ENCODE peak calls at places on chromosomes 13 and 19, in seven cellular contexts. S is omental fat pad, J is neuronal stem cell, U is suprapubic skin, A is D341Med, I is amniotic stem cell, E is thoracic aorta. X is an unnamed sample.

GRCh38 chr13:95644611-95645052 is at the start of gene DZIP1:
- DNase-seq in I (peak; percentile 63), U (peak; percentile 84), S (no peak), A (peak; percentile 80), J (peak; percentile 78), E (peak; percentile 15), X (peak; percentile 92)

GRCh38 chr13:78160793-78161192 is 242.2 kb upstream of the EDNRB start:
- DNase-seq in U (no peak), I (peak; percentile 38), J (no peak), S (no peak), A (no peak), E (no peak), X (no peak)

GRCh38 chr19:33377586-33378475 is 4.3 kb downstream of the CEBPG start:
- DNase-seq in S (no peak), I (no peak), U (peak; percentile 79), J (no peak), E (no peak), A (no peak), X (no peak)

GRCh38 chr19:2542341-2543069 is 66.6 kb downstream of the GADD45B start:
- DNase-seq in I (no peak), U (no peak), J (no peak), A (no peak), E (no peak), S (no peak), X (no peak)

GRCh38 chr19:19628499-19629134 is 597 bp upstream of the LPAR2 start:
- DNase-seq in I (peak; percentile 40), E (no peak), S (no peak), J (peak; percentile 79), U (no peak), A (peak; percentile 73), X (peak; percentile 78)

GRCh38 chr19:18995804-18996241 is 37.5 kb downstream of the SUGP2 start:
- DNase-seq in U (no peak), E (no peak), I (peak; percentile 68), A (peak; percentile 85), S (no peak), J (peak; percentile 38), X (peak; percentile 80)

GRCh38 chr19:38639679-38640078 is 7.8 kb upstream of the ACTN4 start:
- DNase-seq in A (no peak), U (no peak), J (no peak), S (no peak), E (no peak), I (no peak), X (no peak)

GRCh38 chr13:110340812-110341444 is 33.8 kb downstream of the COL4A2 start:
- DNase-seq in A (no peak), U (no peak), S (peak; percentile 50), J (no peak), I (no peak), E (peak; percentile 95), X (no peak)

GRCh38 chr13:72151241-72151640 is 284.2 kb upstream of the DACH1 start:
- DNase-seq in E (no peak), A (no peak), U (no peak), S (no peak), J (no peak), I (no peak), X (no peak)

GRCh38 chr13:43122706-43123268 is 99.4 kb downstream of the DNAJC15 start:
- DNase-seq in E (no peak), A (no peak), J (no peak), I (no peak), S (no peak), U (no peak), X (no peak)

GRCh38 chr19:50311723-50312635 is 17.2 kb downstream of the KCNC3 start:
- DNase-seq in U (no peak), J (no peak), S (no peak), I (no peak), E (no peak), A (peak; percentile 95), X (no peak)

GRCh38 chr19:31408460-31409124 is 59.4 kb upstream of the TSHZ3 start:
- DNase-seq in U (no peak), E (no peak), S (no peak), A (no peak), I (peak; percentile 3), J (no peak), X (no peak)

GRCh38 chr19:5803752-5804515 is 933 bp upstream of the NRTN start:
- DNase-seq in I (peak; percentile 64), S (peak; percentile 70), U (peak; percentile 89), E (no peak), A (peak; percentile 96), J (peak; percentile 96), X (peak; percentile 95)

GRCh38 chr13:83819156-83819555 is 63.1 kb downstream of the SLITRK1 start:
- DNase-seq in A (no peak), J (no peak), U (no peak), S (no peak), I (no peak), E (no peak), X (no peak)

GRCh38 chr19:1654178-1654792 is 1.9 kb upstream of the TCF3 start:
- DNase-seq in A (no peak), S (no peak), I (no peak), U (no peak), E (no peak), J (no peak), X (no peak)

GRCh38 chr19:46374526-46375475 is 27.9 kb downstream of the PPP5C start:
- DNase-seq in S (no peak), I (no peak), U (peak; percentile 76), E (no peak), A (no peak), J (no peak), X (no peak)

GRCh38 chr19:44596428-44597130 is 16.8 kb upstream of the IGSF23 start:
- DNase-seq in U (no peak), I (no peak), S (no peak), A (no peak), E (no peak), J (no peak), X (no peak)

GRCh38 chr13:113093580-113094409 is 11.8 kb upstream of the F7 start:
- DNase-seq in E (no peak), A (no peak), S (no peak), U (no peak), J (no peak), I (no peak), X (no peak)

GRCh38 chr13:39225860-39226259 is 187.6 kb downstream of the NHLRC3 start:
- DNase-seq in S (no peak), A (no peak), J (no peak), U (no peak), E (no peak), I (no peak), X (no peak)

GRCh38 chr13:39776439-39776838 is 121.0 kb downstream of the COG6 start:
- DNase-seq in U (no peak), S (no peak), J (no peak), A (no peak), E (no peak), I (no peak), X (no peak)

GRCh38 chr13:51252954-51253531 is 30.8 kb downstream of the FAM124A start:
- DNase-seq in I (no peak), J (no peak), S (no peak), E (no peak), A (no peak), U (no peak), X (no peak)

GRCh38 chr19:38699027-38699346 is 45.3 kb downstream of the CAPN12 start:
- DNase-seq in J (no peak), S (no peak), A (no peak), I (no peak), E (no peak), U (no peak), X (no peak)

GRCh38 chr19:49809155-49809986 is 3.7 kb downstream of the FUZ start:
- DNase-seq in I (no peak), E (no peak), U (peak; percentile 88), J (no peak), S (no peak), A (no peak), X (no peak)

GRCh38 chr19:19451429-19452240 is 46.2 kb downstream of the GATAD2A start:
- DNase-seq in A (no peak), J (no peak), I (no peak), S (no peak), U (no peak), E (no peak), X (no peak)

GRCh38 chr19:35805518-35806102 is 7.0 kb downstream of the PRODH2 start:
- DNase-seq in S (no peak), U (no peak), A (no peak), E (no peak), J (no peak), I (no peak), X (no peak)

GRCh38 chr13:51895906-51896888 is 34.4 kb downstream of the CCDC70 start:
- DNase-seq in S (no peak), U (peak; percentile 65), A (peak; percentile 76), J (peak; percentile 26), I (no peak), E (no peak), X (peak; percentile 39)

GRCh38 chr13:98838776-98839175 is 86.3 kb upstream of the SLC15A1 start:
- DNase-seq in J (no peak), E (no peak), U (no peak), I (no peak), A (no peak), S (no peak), X (no peak)

GRCh38 chr19:37551123-37551993 is 43.2 kb downstream of the ZNF571 start:
- DNase-seq in J (no peak), U (no peak), A (no peak), E (no peak), I (no peak), S (no peak), X (peak; percentile 75)

GRCh38 chr13:112968910-112969691 is at the start of gene MCF2L:
- DNase-seq in I (peak; percentile 7), J (peak; percentile 38), E (no peak), A (peak; percentile 86), S (no peak), U (peak; percentile 71), X (no peak)

GRCh38 chr19:18460900-18461299 is 23.0 kb upstream of the ISYNA1 start:
- DNase-seq in I (no peak), U (no peak), E (no peak), S (no peak), A (no peak), J (no peak), X (no peak)

GRCh38 chr19:55258476-55258827 is 365 bp downstream of the PPP6R1 start:
- DNase-seq in U (peak; percentile 82), J (no peak), E (no peak), S (no peak), I (no peak), A (peak; percentile 88), X (no peak)

GRCh38 chr13:41563501-41564001 is 106.2 kb downstream of the RGCC start:
- DNase-seq in U (no peak), A (no peak), I (no peak), J (no peak), E (no peak), S (no peak), X (no peak)

GRCh38 chr19:48391100-48392005 is at the start of gene KDELR1:
- DNase-seq in A (peak; percentile 94), S (peak; percentile 43), U (peak; percentile 88), E (no peak), J (peak; percentile 74), I (no peak), X (no peak)

X was measured in NT2/D1.